ENCODE peak calls at places on chromosomes 1 and 21, in ten cellular contexts. One of them, this sample, is unnamed.

GRCh38 chr21:34037446-34037845 is 35.9 kb upstream of the MRPS6 start:
- DNase-seq in HEK293T: no peak
- DNase-seq in posterior vena cava: no peak
- DNase-seq in left ventricle myocardium inferior: no peak
- DNase-seq in epithelial cell of prostate: no peak
- DNase-seq in stimulated activated CD4-positive, alpha-beta T cell treated with anti-CD3 and anti-CD28 coated beads, Interleukin-1b, Interleukin-23, amount 100 ng/mL, for 4 hours: no peak
- DNase-seq in kidney glomerular epithelial cell: peak; percentile 70
- DNase-seq in cerebellar cortex: no peak
- DNase-seq in PC-9: no peak
- DNase-seq in globus pallidus: no peak
- DNase-seq in this sample: peak; percentile 44

GRCh38 chr1:199913313-199913712 is 114.2 kb upstream of the NR5A2 start:
- DNase-seq in kidney glomerular epithelial cell: no peak
- DNase-seq in globus pallidus: no peak
- DNase-seq in PC-9: no peak
- DNase-seq in cerebellar cortex: no peak
- DNase-seq in left ventricle myocardium inferior: no peak
- DNase-seq in HEK293T: no peak
- DNase-seq in epithelial cell of prostate: no peak
- DNase-seq in stimulated activated CD4-positive, alpha-beta T cell treated with anti-CD3 and anti-CD28 coated beads, Interleukin-1b, Interleukin-23, amount 100 ng/mL, for 4 hours: no peak
- DNase-seq in posterior vena cava: no peak
- DNase-seq in this sample: no peak

GRCh38 chr1:109669246-109669948 is 1.5 kb downstream of the GSTM2 start:
- DNase-seq in HEK293T: peak; percentile 3
- DNase-seq in PC-9: no peak
- DNase-seq in epithelial cell of prostate: no peak
- DNase-seq in stimulated activated CD4-positive, alpha-beta T cell treated with anti-CD3 and anti-CD28 coated beads, Interleukin-1b, Interleukin-23, amount 100 ng/mL, for 4 hours: no peak
- DNase-seq in left ventricle myocardium inferior: no peak
- DNase-seq in posterior vena cava: no peak
- DNase-seq in globus pallidus: no peak
- DNase-seq in cerebellar cortex: no peak
- DNase-seq in kidney glomerular epithelial cell: no peak
- DNase-seq in this sample: no peak

GRCh38 chr21:37380349-37381323 is 14.1 kb downstream of the DYRK1A start:
- DNase-seq in PC-9: no peak
- DNase-seq in posterior vena cava: no peak
- DNase-seq in kidney glomerular epithelial cell: no peak
- DNase-seq in stimulated activated CD4-positive, alpha-beta T cell treated with anti-CD3 and anti-CD28 coated beads, Interleukin-1b, Interleukin-23, amount 100 ng/mL, for 4 hours: no peak
- DNase-seq in HEK293T: no peak
- DNase-seq in epithelial cell of prostate: no peak
- DNase-seq in globus pallidus: no peak
- DNase-seq in left ventricle myocardium inferior: no peak
- DNase-seq in cerebellar cortex: peak; percentile 94
- DNase-seq in this sample: no peak

GRCh38 chr1:215891266-215891665 is 324.2 kb downstream of the KCTD3 start:
- DNase-seq in HEK293T: no peak
- DNase-seq in globus pallidus: no peak
- DNase-seq in stimulated activated CD4-positive, alpha-beta T cell treated with anti-CD3 and anti-CD28 coated beads, Interleukin-1b, Interleukin-23, amount 100 ng/mL, for 4 hours: no peak
- DNase-seq in PC-9: no peak
- DNase-seq in left ventricle myocardium inferior: no peak
- DNase-seq in epithelial cell of prostate: no peak
- DNase-seq in kidney glomerular epithelial cell: no peak
- DNase-seq in cerebellar cortex: no peak
- DNase-seq in posterior vena cava: no peak
- DNase-seq in this sample: no peak

GRCh38 chr1:228018961-228019721 is 12.3 kb downstream of the WNT3A start:
- DNase-seq in HEK293T: no peak
- DNase-seq in epithelial cell of prostate: no peak
- DNase-seq in stimulated activated CD4-positive, alpha-beta T cell treated with anti-CD3 and anti-CD28 coated beads, Interleukin-1b, Interleukin-23, amount 100 ng/mL, for 4 hours: no peak
- DNase-seq in globus pallidus: no peak
- DNase-seq in kidney glomerular epithelial cell: no peak
- DNase-seq in cerebellar cortex: no peak
- DNase-seq in PC-9: no peak
- DNase-seq in left ventricle myocardium inferior: peak; percentile 4
- DNase-seq in posterior vena cava: peak; percentile 46
- DNase-seq in this sample: no peak

GRCh38 chr1:25673962-25674928 is 57.7 kb downstream of the MAN1C1 start:
- DNase-seq in left ventricle myocardium inferior: no peak
- DNase-seq in posterior vena cava: no peak
- DNase-seq in HEK293T: no peak
- DNase-seq in stimulated activated CD4-positive, alpha-beta T cell treated with anti-CD3 and anti-CD28 coated beads, Interleukin-1b, Interleukin-23, amount 100 ng/mL, for 4 hours: no peak
- DNase-seq in globus pallidus: no peak
- DNase-seq in cerebellar cortex: no peak
- DNase-seq in PC-9: no peak
- DNase-seq in epithelial cell of prostate: no peak
- DNase-seq in kidney glomerular epithelial cell: no peak
- DNase-seq in this sample: peak; percentile 29

GRCh38 chr1:7389786-7390603 is 381.1 kb upstream of the VAMP3 start:
- DNase-seq in HEK293T: no peak
- DNase-seq in cerebellar cortex: no peak
- DNase-seq in kidney glomerular epithelial cell: no peak
- DNase-seq in left ventricle myocardium inferior: no peak
- DNase-seq in epithelial cell of prostate: no peak
- DNase-seq in PC-9: no peak
- DNase-seq in posterior vena cava: peak; percentile 79
- DNase-seq in stimulated activated CD4-positive, alpha-beta T cell treated with anti-CD3 and anti-CD28 coated beads, Interleukin-1b, Interleukin-23, amount 100 ng/mL, for 4 hours: no peak
- DNase-seq in globus pallidus: no peak
- DNase-seq in this sample: no peak

GRCh38 chr1:8217011-8217711 is 100.8 kb upstream of the SLC45A1 start:
- DNase-seq in epithelial cell of prostate: no peak
- DNase-seq in cerebellar cortex: no peak
- DNase-seq in globus pallidus: no peak
- DNase-seq in HEK293T: no peak
- DNase-seq in PC-9: no peak
- DNase-seq in left ventricle myocardium inferior: peak; percentile 46
- DNase-seq in posterior vena cava: no peak
- DNase-seq in stimulated activated CD4-positive, alpha-beta T cell treated with anti-CD3 and anti-CD28 coated beads, Interleukin-1b, Interleukin-23, amount 100 ng/mL, for 4 hours: no peak
- DNase-seq in kidney glomerular epithelial cell: no peak
- DNase-seq in this sample: no peak

GRCh38 chr1:161225534-161226319 is at the start of gene TOMM40L:
- DNase-seq in HEK293T: peak; percentile 99
- DNase-seq in stimulated activated CD4-positive, alpha-beta T cell treated with anti-CD3 and anti-CD28 coated beads, Interleukin-1b, Interleukin-23, amount 100 ng/mL, for 4 hours: peak; percentile 78
- DNase-seq in globus pallidus: peak; percentile 99
- DNase-seq in epithelial cell of prostate: peak; percentile 97
- DNase-seq in cerebellar cortex: peak; percentile 100
- DNase-seq in left ventricle myocardium inferior: peak; percentile 92
- DNase-seq in PC-9: peak; percentile 84
- DNase-seq in kidney glomerular epithelial cell: peak; percentile 99
- DNase-seq in posterior vena cava: peak; percentile 94
- DNase-seq in this sample: peak; percentile 100

GRCh38 chr1:39082140-39082799 is 56.1 kb downstream of the NDUFS5 start:
- DNase-seq in PC-9: no peak
- DNase-seq in kidney glomerular epithelial cell: no peak
- DNase-seq in stimulated activated CD4-positive, alpha-beta T cell treated with anti-CD3 and anti-CD28 coated beads, Interleukin-1b, Interleukin-23, amount 100 ng/mL, for 4 hours: no peak
- DNase-seq in HEK293T: no peak
- DNase-seq in globus pallidus: no peak
- DNase-seq in posterior vena cava: peak; percentile 76
- DNase-seq in cerebellar cortex: no peak
- DNase-seq in left ventricle myocardium inferior: no peak
- DNase-seq in epithelial cell of prostate: no peak
- DNase-seq in this sample: no peak

GRCh38 chr21:35220301-35220700 is 171.2 kb upstream of the RUNX1 start:
- DNase-seq in HEK293T: no peak
- DNase-seq in PC-9: no peak
- DNase-seq in globus pallidus: no peak
- DNase-seq in cerebellar cortex: no peak
- DNase-seq in posterior vena cava: no peak
- DNase-seq in kidney glomerular epithelial cell: no peak
- DNase-seq in epithelial cell of prostate: no peak
- DNase-seq in stimulated activated CD4-positive, alpha-beta T cell treated with anti-CD3 and anti-CD28 coated beads, Interleukin-1b, Interleukin-23, amount 100 ng/mL, for 4 hours: no peak
- DNase-seq in left ventricle myocardium inferior: no peak
- DNase-seq in this sample: no peak

GRCh38 chr1:26915204-26915842 is 1.5 kb upstream of the NR0B2 start:
- DNase-seq in posterior vena cava: no peak
- DNase-seq in left ventricle myocardium inferior: peak; percentile 68
- DNase-seq in stimulated activated CD4-positive, alpha-beta T cell treated with anti-CD3 and anti-CD28 coated beads, Interleukin-1b, Interleukin-23, amount 100 ng/mL, for 4 hours: no peak
- DNase-seq in kidney glomerular epithelial cell: no peak
- DNase-seq in cerebellar cortex: peak; percentile 65
- DNase-seq in PC-9: no peak
- DNase-seq in HEK293T: no peak
- DNase-seq in globus pallidus: no peak
- DNase-seq in epithelial cell of prostate: no peak
- DNase-seq in this sample: no peak

This sample was measured in RKO.